ENCODE peak calls at places on chromosomes 2 and 18, in five cellular contexts. P is hippocampal formation; T is stimulated activated CD4-positive, alpha-beta T cell treated with anti-CD3 and anti-CD28 coated beads, TNF-alpha, amount 100 ng/mL, for 1 hour; Y is lower lobe of right lung; G is hepatic stellate cell. D is an unnamed sample.

GRCh38 chr2:174198846-174199564 is 49.3 kb downstream of the OLA1 start:
- DNase-seq in P (no peak), T (no peak), Y (no peak), G (no peak), D (no peak)

GRCh38 chr2:45637440-45637839 is 14.0 kb upstream of the PRKCE start:
- DNase-seq in P (no peak), T (no peak), Y (no peak), G (peak; percentile 46), D (no peak)

GRCh38 chr2:215736653-215737290 is 276.6 kb downstream of the MREG start:
- DNase-seq in P (no peak), T (no peak), Y (no peak), G (peak; percentile 15), D (no peak)

GRCh38 chr2:156867201-156867600 is 390.3 kb upstream of the GALNT5 start:
- DNase-seq in P (no peak), T (no peak), Y (no peak), G (no peak), D (no peak)

GRCh38 chr2:67337903-67338302 is 59.2 kb upstream of the ETAA1 start:
- DNase-seq in P (no peak), T (no peak), Y (no peak), G (no peak), D (no peak)

GRCh38 chr2:171004363-171004762 is 75.3 kb downstream of the GORASP2 start:
- DNase-seq in P (no peak), T (no peak), Y (no peak), G (no peak), D (no peak)

GRCh38 chr2:168773719-168774521 is 28.5 kb upstream of the NOSTRIN start:
- DNase-seq in P (no peak), T (no peak), Y (peak; percentile 56), G (no peak), D (no peak)

GRCh38 chr18:52242711-52243110 is 97.3 kb upstream of the DCC start:
- DNase-seq in P (no peak), T (no peak), Y (no peak), G (no peak), D (no peak)

GRCh38 chr2:204470178-204470620 is 75.1 kb upstream of the PARD3B start:
- DNase-seq in P (no peak), T (no peak), Y (no peak), G (no peak), D (no peak)

GRCh38 chr18:56645415-56646016 is 5.6 kb upstream of the WDR7 start:
- DNase-seq in P (no peak), T (no peak), Y (no peak), G (no peak), D (no peak)

GRCh38 chr2:55743583-55743982 is 49.9 kb upstream of the PNPT1 start:
- DNase-seq in P (no peak), T (no peak), Y (no peak), G (peak; percentile 24), D (no peak)

GRCh38 chr2:172572981-172573380 is 17.1 kb downstream of the PDK1 start:
- DNase-seq in P (no peak), T (no peak), Y (no peak), G (no peak), D (no peak)

D was measured in central memory CD8-positive, alpha-beta T cell.